ENCODE peak calls at places on chromosomes 11 and 22, in four cellular contexts. M is nephron progenitor cell, I is hippocampal formation, N is AG09309. J is an unnamed sample.
A peak's percentile ranks its signal among the peaks of the same experiment; 100 is the strongest.

GRCh38 chr22:36860821-36861659 is at the start of gene NCF4:
- DNase-seq in M (no peak), I (peak; percentile 42), N (no peak), J (no peak)

GRCh38 chr11:47330002-47330911 is 22.2 kb downstream of the MYBPC3 start:
- DNase-seq in M (no peak), I (no peak), N (no peak), J (no peak)

GRCh38 chr11:26820739-26821138 is 98.9 kb upstream of the SLC5A12 start:
- DNase-seq in M (no peak), I (no peak), N (peak; percentile 89), J (no peak)

GRCh38 chr22:39355080-39355479 is 5.3 kb downstream of the SYNGR1 start:
- DNase-seq in M (no peak), I (no peak), N (no peak), J (no peak)

GRCh38 chr11:45093761-45094455 is 52.5 kb upstream of the PRDM11 start:
- DNase-seq in M (no peak), I (no peak), N (no peak), J (no peak)

GRCh38 chr11:45354976-45355705 is 69.0 kb upstream of the SYT13 start:
- DNase-seq in M (peak; percentile 83), I (peak; percentile 60), N (no peak), J (peak; percentile 80)

GRCh38 chr11:36449566-36450390 is 60.3 kb downstream of the TRAF6 start:
- DNase-seq in M (no peak), I (no peak), N (no peak), J (no peak)

GRCh38 chr11:125192717-125193116 is 28.2 kb downstream of the PKNOX2 start:
- DNase-seq in M (no peak), I (no peak), N (no peak), J (no peak)

GRCh38 chr11:59857444-59858434 is 8.5 kb downstream of the TCN1 start:
- DNase-seq in M (no peak), I (no peak), N (no peak), J (no peak)

GRCh38 chr11:12126352-12127019 is 16.1 kb downstream of the MICAL2 start:
- DNase-seq in M (no peak), I (no peak), N (no peak), J (no peak)

GRCh38 chr11:77217156-77217555 is 84.3 kb downstream of the GDPD4 start:
- DNase-seq in M (no peak), I (no peak), N (no peak), J (no peak)

GRCh38 chr11:43376065-43376464 is 17.3 kb downstream of the TTC17 start:
- DNase-seq in M (no peak), I (no peak), N (no peak), J (no peak)

GRCh38 chr11:65013692-65014145 is 241 bp upstream of the ARL2 start:
- DNase-seq in M (peak; percentile 94), I (peak; percentile 87), N (peak; percentile 45), J (peak; percentile 91)

GRCh38 chr22:42101186-42101585 is 10.6 kb upstream of the NDUFA6 start:
- DNase-seq in M (no peak), I (no peak), N (no peak), J (no peak)

GRCh38 chr22:42459273-42460040 is 27.3 kb upstream of the NFAM1 start:
- DNase-seq in M (no peak), I (no peak), N (no peak), J (peak; percentile 34)

GRCh38 chr11:61021661-61022212 is 50.3 kb downstream of the CD6 start:
- DNase-seq in M (peak; percentile 33), I (no peak), N (no peak), J (no peak)

J was measured in BE2C.